ENCODE peak calls at places on chromosomes 2 and 18, in five cellular contexts. S is K562, P is GM12878, V is HCT116, R is H1. O is an unnamed sample.

GRCh38 chr2:231922311-231922710 is 3.9 kb downstream of the NPPC start:
- DNase-seq in R (no peak), V (no peak), S (no peak), P (no peak), O (no peak)

GRCh38 chr2:52810460-52810859 is 957.1 kb upstream of the CHAC2 start:
- DNase-seq in R (no peak), P (no peak), S (no peak), V (peak; percentile 32), O (no peak)

GRCh38 chr2:44424211-44424610 is 62.5 kb downstream of the CAMKMT start:
- DNase-seq in R (no peak), P (no peak), S (no peak), V (no peak), O (no peak)

GRCh38 chr18:12455511-12455910 is 47.8 kb downstream of the PRELID3A start:
- DNase-seq in V (no peak), R (no peak), P (no peak), S (no peak), O (no peak)

GRCh38 chr2:64402876-64403275 is 51.1 kb upstream of the LGALSL start:
- DNase-seq in R (no peak), V (no peak), S (peak; percentile 18), P (no peak), O (no peak)

GRCh38 chr2:239047420-239047819 is 199.5 kb downstream of the TWIST2 start:
- DNase-seq in R (no peak), V (no peak), S (no peak), P (no peak), O (no peak)

GRCh38 chr2:69036926-69037325 is 23.9 kb downstream of the ANTXR1 start:
- DNase-seq in S (no peak), V (no peak), R (no peak), P (no peak), O (no peak)

GRCh38 chr2:37858197-37858711 is 66.8 kb upstream of the RMDN2 start:
- DNase-seq in P (no peak), S (no peak), V (no peak), R (no peak), O (no peak)

GRCh38 chr2:105640241-105640640 is 104.5 kb upstream of the NCK2 start:
- DNase-seq in R (no peak), P (no peak), V (no peak), S (no peak), O (no peak)

GRCh38 chr2:204108874-204109295 is 172.3 kb downstream of the ICOS start:
- DNase-seq in V (no peak), S (no peak), R (no peak), P (no peak), O (no peak)
- TF ChIP-seq JUND in V (no peak), S (no peak), R (no peak), P (no peak), O (no peak)

GRCh38 chr2:145091011-145091744 is 571.3 kb upstream of the ZEB2 start:
- DNase-seq in S (no peak), V (no peak), R (no peak), P (no peak), O (no peak)
- TF ChIP-seq JUND in S (no peak), V (no peak), R (no peak), P (no peak), O (no peak)

DNA sequence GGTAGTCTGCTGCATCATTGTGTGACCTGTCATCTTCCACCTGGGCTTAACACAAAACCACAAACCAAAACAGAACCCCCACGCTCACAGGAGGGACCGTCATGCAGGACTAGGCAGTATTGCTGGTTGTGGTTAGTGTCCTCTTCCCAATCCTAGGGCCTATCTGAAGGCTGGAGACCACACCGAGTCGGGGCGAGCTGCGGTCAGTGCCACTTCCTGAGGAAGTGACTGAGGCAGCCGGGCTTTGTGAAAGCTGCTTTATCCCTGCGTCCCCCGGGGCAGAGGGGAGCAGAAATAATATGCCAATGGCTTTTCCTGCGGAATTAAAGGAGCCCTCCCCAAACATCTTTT is 22.9 kb downstream of the ZNF532 start:
- DNase-seq in V (no peak), R (no peak), P (peak; percentile 51), S (no peak), O (no peak)
- TF ChIP-seq JUND in V (no peak), R (no peak), P (no peak), S (no peak), O (no peak)

GRCh38 chr2:71670430-71670795 is 217.1 kb downstream of the DYSF start:
- DNase-seq in R (no peak), S (no peak), P (no peak), V (no peak), O (no peak)
- TF ChIP-seq JUND in R (no peak), S (no peak), P (no peak), V (no peak), O (no peak)

GRCh38 chr2:28368417-28368798 is 24.2 kb upstream of the FOSL2 start:
- DNase-seq in P (no peak), S (no peak), V (no peak), R (no peak), O (no peak)
- TF ChIP-seq JUND in P (no peak), S (no peak), V (no peak), R (no peak), O (no peak)

GRCh38 chr18:32057624-32058165 is 34.0 kb upstream of the RNF138 start:
- DNase-seq in R (no peak), S (no peak), V (no peak), P (no peak), O (no peak)
- TF ChIP-seq JUND in R (no peak), S (no peak), V (no peak), P (no peak), O (no peak)

DNA sequence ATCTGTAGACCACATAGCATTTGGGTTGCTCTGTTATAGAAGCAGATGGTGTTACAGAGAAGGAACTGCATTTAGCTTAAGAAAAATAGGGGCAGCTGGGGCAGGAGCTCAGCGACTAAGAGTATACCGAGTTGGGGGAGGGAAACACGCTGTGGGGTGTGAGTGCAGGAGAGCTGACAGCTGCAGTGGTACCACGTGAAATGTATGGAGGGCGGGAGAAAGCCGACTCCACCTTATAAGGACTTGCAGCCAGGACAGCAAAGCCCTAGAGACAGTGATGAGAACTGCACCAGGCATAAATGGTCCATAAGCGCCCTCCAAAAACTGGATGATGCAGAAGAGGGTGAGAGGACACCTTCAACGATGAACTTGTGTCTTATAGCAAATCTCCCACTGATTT is 237.6 kb downstream of the PRKCE start:
- DNase-seq in V (no peak), S (peak; percentile 36), P (peak; percentile 73), R (no peak), O (no peak)
- TF ChIP-seq JUND in V (no peak), S (no peak), P (no peak), R (no peak), O (no peak)

DNA sequence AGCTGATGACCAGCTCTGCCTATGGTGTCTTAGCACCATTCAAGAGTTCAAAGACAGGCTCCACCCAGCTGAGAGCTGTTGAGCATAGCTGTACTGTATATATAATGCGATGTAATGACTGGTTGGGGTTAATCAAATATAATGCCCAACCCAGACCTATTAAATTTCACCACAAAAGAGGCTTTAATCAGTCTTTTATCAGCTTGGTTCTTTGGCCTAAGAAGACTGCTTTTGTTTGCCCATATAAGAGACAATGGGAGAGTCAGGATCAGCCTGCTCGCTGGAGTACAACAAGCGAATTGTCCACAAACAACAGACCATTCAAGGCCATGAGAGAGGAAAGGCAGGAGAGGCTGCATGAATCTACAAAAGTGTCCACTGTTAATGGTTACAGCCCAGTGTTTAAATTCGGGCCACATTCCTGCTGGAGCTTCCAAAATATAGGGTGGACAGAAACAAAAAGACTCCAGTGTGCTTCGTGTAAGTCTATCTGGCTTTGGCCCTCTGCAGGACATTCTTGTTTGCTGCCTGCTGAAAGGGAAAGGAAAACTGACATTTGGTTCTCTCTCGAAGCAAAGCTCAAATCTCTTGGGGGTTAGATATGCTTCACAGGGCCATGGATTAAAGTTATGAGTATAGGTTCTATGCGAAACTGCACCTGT is 299.0 kb upstream of the FBXO11 start:
- DNase-seq in V (no peak), P (peak; percentile 48), R (no peak), S (no peak), O (peak; percentile 7)
- TF ChIP-seq JUND in V (no peak), P (no peak), R (no peak), S (no peak), O (no peak)

GRCh38 chr2:75311993-75312392 is 112.7 kb upstream of the TACR1 start:
- DNase-seq in S (no peak), V (peak; percentile 3), R (peak; percentile 56), P (peak; percentile 89), O (no peak)
- TF ChIP-seq JUND in S (no peak), V (no peak), R (no peak), P (no peak), O (no peak)

O was measured in T47D.